ENCODE peak calls at places on chromosomes 13 and 19, in ten cellular contexts. Z is dorsolateral prefrontal cortex; N is frontal cortex; P is activated CD4-positive, alpha-beta T cell treated with anti-CD3 and anti-CD28 coated beads, Interleukin-2, amount 50 U/mL, for 48 hours; T is MV-4-11; G is WTC11; O is D341Med; W is stimulated activated CD8-positive, alpha-beta memory T cell treated with anti-CD3 and anti-CD28 coated beads, Interleukin-12 subunit alpha, Interleukin-12 subunit beta, amount 100 ng/mL, for 4 hours; E is cerebellum; C is PC-3. B is an unnamed sample.

GRCh38 chr13:77492982-77493381 is 42.5 kb upstream of the SCEL start:
- DNase-seq in Z (no peak), G (no peak), T (peak; percentile 6), W (no peak), N (peak; percentile 18), C (peak; percentile 69), O (peak; percentile 54), E (peak; percentile 37), P (no peak), B (peak; percentile 39)

GRCh38 chr19:29610213-29610573 is 4.1 kb downstream of the POP4 start:
- DNase-seq in O (no peak), T (no peak), P (no peak), N (no peak), Z (no peak), C (no peak), G (no peak), W (no peak), E (no peak), B (no peak)

GRCh38 chr19:1904385-1905070 is 671 bp upstream of the ADAT3 start:
- DNase-seq in P (no peak), E (no peak), W (no peak), N (no peak), T (peak; percentile 99), C (peak; percentile 92), Z (no peak), O (no peak), G (peak; percentile 76), B (no peak)

GRCh38 chr19:55406869-55407624 is 541 bp downstream of the UBE2S start:
- DNase-seq in W (no peak), T (peak; percentile 43), O (peak; percentile 65), Z (peak; percentile 52), P (no peak), C (no peak), G (no peak), E (peak; percentile 27), N (no peak), B (no peak)

GRCh38 chr13:27667946-27668345 is 46.3 kb downstream of the POLR1D start:
- DNase-seq in O (no peak), T (no peak), E (no peak), Z (no peak), C (no peak), P (no peak), G (no peak), N (no peak), W (no peak), B (no peak)

GRCh38 chr13:113997845-113998751 is 24.2 kb upstream of the C13orf46 start:
- DNase-seq in E (no peak), Z (no peak), W (no peak), O (no peak), T (no peak), N (peak; percentile 50), P (no peak), G (no peak), C (peak; percentile 8), B (no peak)

GRCh38 chr19:40178756-40179155 is 12.5 kb upstream of the MAP3K10 start:
- DNase-seq in G (no peak), T (no peak), C (no peak), Z (no peak), E (no peak), W (no peak), O (no peak), N (no peak), P (no peak), B (no peak)

GRCh38 chr19:36688058-36688457 is 646 bp downstream of the ZNF567 start:
- DNase-seq in E (no peak), N (no peak), W (no peak), Z (no peak), G (no peak), T (no peak), O (no peak), C (no peak), P (no peak), B (no peak)